ENCODE peak calls at places on chromosome 11, in four cellular contexts. U is naive thymus-derived CD4-positive, alpha-beta T cell; F is A549; L is esophagus muscularis mucosa. Z is an unnamed sample.

GRCh38 chr11:80596291-80596810 is 1155.5 kb upstream of the TENM4 start:
- DNase-seq in L (no peak), U (no peak), F (no peak), Z (no peak)

GRCh38 chr11:34065505-34066203 is 14.1 kb downstream of the CAPRIN1 start:
- DNase-seq in F (no peak), L (no peak), U (no peak), Z (no peak)

GRCh38 chr11:125951731-125952130 is 5.9 kb downstream of the VSIG10L2 start:
- DNase-seq in L (peak; percentile 79), F (no peak), U (no peak), Z (no peak)

GRCh38 chr11:108592591-108593213 is 866 bp downstream of the EXPH5 start:
- DNase-seq in F (no peak), U (peak; percentile 30), L (no peak), Z (no peak)

GRCh38 chr11:4466168-4466891 is 16.1 kb upstream of the OR52K1 start:
- DNase-seq in L (no peak), U (no peak), F (no peak), Z (no peak)

GRCh38 chr11:94154095-94154856 is 25.6 kb downstream of the PANX1 start:
- DNase-seq in U (no peak), F (no peak), L (no peak), Z (no peak)

GRCh38 chr11:112082729-112083128 is 3.8 kb downstream of the TIMM8B start:
- DNase-seq in U (no peak), F (no peak), L (no peak), Z (peak; percentile 51)

GRCh38 chr11:81993755-81994154 is 739.9 kb downstream of the FAM181B start:
- DNase-seq in U (no peak), L (no peak), F (no peak), Z (no peak)

GRCh38 chr11:36510567-36511020 is 522 bp upstream of the TRAF6 start:
- DNase-seq in F (no peak), U (no peak), L (no peak), Z (no peak)

GRCh38 chr11:119520966-119521365 is 98.0 kb upstream of the THY1 start:
- DNase-seq in L (no peak), F (no peak), U (no peak), Z (no peak)

GRCh38 chr11:65126624-65127274 is 4.6 kb downstream of the MRPL49 start:
- DNase-seq in F (no peak), U (no peak), L (no peak), Z (no peak)

GRCh38 chr11:67646535-67647336 is 3.8 kb downstream of the ACY3 start:
- DNase-seq in U (no peak), L (no peak), F (no peak), Z (no peak)

GRCh38 chr11:34840736-34841386 is 75.3 kb downstream of the APIP start:
- DNase-seq in L (peak; percentile 60), U (peak; percentile 4), F (peak; percentile 59), Z (peak; percentile 7)

GRCh38 chr11:101974771-101975170 is 58.4 kb upstream of the ANGPTL5 start:
- DNase-seq in F (no peak), U (no peak), L (no peak), Z (no peak)

GRCh38 chr11:131425285-131425684 is 54.9 kb downstream of the NTM start:
- DNase-seq in L (no peak), F (no peak), U (no peak), Z (no peak)

GRCh38 chr11:64745523-64746328 is 1.8 kb upstream of the RASGRP2 start:
- DNase-seq in U (peak; percentile 87), L (peak; percentile 97), F (peak; percentile 73), Z (no peak)

GRCh38 chr11:103587951-103588788 is 448.3 kb upstream of the DDI1 start:
- DNase-seq in U (no peak), L (no peak), F (no peak), Z (no peak)

GRCh38 chr11:130042093-130042591 is 27.6 kb upstream of the APLP2 start:
- DNase-seq in L (no peak), U (no peak), F (peak; percentile 79), Z (no peak)

GRCh38 chr11:92180664-92181251 is 43.9 kb upstream of the FAT3 start:
- DNase-seq in L (no peak), F (no peak), U (no peak), Z (no peak)

GRCh38 chr11:23284626-23285025 is 424.4 kb upstream of the CCDC179 start:
- DNase-seq in L (no peak), F (no peak), U (no peak), Z (no peak)

GRCh38 chr11:96579642-96580041 is 189.8 kb downstream of the JRKL start:
- DNase-seq in F (no peak), U (no peak), L (no peak), Z (no peak)

GRCh38 chr11:6719588-6719987 is 36.4 kb upstream of the MRPL17 start:
- DNase-seq in L (peak; percentile 21), U (no peak), F (no peak), Z (no peak)

GRCh38 chr11:76978239-76978638 is 56.0 kb upstream of the B3GNT6 start:
- DNase-seq in F (no peak), L (no peak), U (no peak), Z (no peak)

GRCh38 chr11:34056672-34057071 is 5.1 kb downstream of the CAPRIN1 start:
- DNase-seq in U (no peak), L (no peak), F (no peak), Z (no peak)

GRCh38 chr11:126843096-126843495 is 157.5 kb downstream of the KIRREL3 start:
- DNase-seq in F (no peak), L (no peak), U (no peak), Z (no peak)

GRCh38 chr11:44658451-44658850 is 68.3 kb upstream of the TSPAN18 start:
- DNase-seq in L (no peak), F (peak; percentile 23), U (peak; percentile 30), Z (no peak)

GRCh38 chr11:121416909-121417567 is 35.1 kb upstream of the SORL1 start:
- DNase-seq in F (peak; percentile 1), U (peak; percentile 55), L (peak; percentile 95), Z (no peak)

GRCh38 chr11:108565653-108566052 is 27.9 kb downstream of the EXPH5 start:
- DNase-seq in L (no peak), F (no peak), U (no peak), Z (no peak)

GRCh38 chr11:33869511-33870422 is 22.1 kb downstream of the LMO2 start:
- DNase-seq in U (no peak), F (peak; percentile 14), L (no peak), Z (peak; percentile 9)

GRCh38 chr11:78229106-78229505 is 40.4 kb downstream of the USP35 start:
- DNase-seq in L (peak; percentile 62), F (no peak), U (no peak), Z (no peak)

GRCh38 chr11:41309111-41309522 is 150.3 kb downstream of the LRRC4C start:
- DNase-seq in U (no peak), F (no peak), L (no peak), Z (no peak)

GRCh38 chr11:113184498-113184897 is 129.9 kb upstream of the TTC12 start:
- DNase-seq in L (no peak), F (peak; percentile 46), U (no peak), Z (no peak)

DNA sequence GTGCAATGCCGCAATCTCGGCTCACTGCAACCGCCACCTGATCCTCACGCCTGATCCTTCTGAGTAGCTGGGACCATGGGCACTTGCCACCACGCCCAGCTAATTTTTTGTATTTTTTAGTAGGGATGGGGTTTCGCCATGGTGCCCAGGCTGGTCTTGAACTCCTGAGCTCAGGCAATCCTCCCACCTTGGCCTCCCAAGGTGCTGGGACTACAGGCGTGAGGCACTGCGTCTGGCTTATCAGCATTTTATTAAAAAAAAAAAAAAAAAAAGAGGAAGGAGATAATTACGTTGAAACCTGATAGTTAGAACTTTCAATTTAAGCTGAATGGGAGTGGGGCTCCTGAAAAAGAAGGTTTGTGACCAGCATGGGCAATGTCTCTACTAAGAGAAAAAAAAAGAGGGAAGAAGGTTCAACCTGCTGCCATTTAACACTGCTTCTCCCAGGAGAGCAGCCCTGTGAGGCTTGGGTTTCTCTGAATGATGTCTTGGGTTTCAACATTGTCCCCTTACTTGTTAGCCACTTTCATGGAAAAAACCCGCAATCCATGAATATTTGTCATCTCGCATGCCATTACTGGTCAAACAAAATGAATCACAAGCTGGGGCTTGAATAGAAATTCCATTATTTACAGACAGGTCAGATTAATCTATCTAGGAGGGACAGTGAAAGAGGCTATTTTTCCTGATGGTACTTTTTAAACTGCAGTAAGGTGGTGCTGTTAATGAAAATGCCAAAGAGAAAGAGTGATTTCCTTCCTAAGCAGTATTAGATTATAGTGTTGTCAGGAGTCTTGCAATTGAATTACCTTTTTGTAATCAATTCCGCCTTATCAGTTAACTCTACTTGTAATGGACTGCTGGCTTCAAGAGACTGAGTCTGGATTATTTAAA is 72.5 kb downstream of the PACS1 start:
- DNase-seq in F (peak; percentile 77), L (no peak), U (no peak), Z (no peak)
- H3K4me1 ChIP-seq in F (peaks cover 63% of the 10 kb centered on the region), L (no peaks in the 10 kb centered on the region), U (no peaks in the 10 kb centered on the region), Z (peaks cover 22% of the 10 kb centered on the region)

GRCh38 chr11:117875397-117876048 is 935 bp downstream of the FXYD6 start:
- DNase-seq in F (no peak), U (peak; percentile 18), L (no peak), Z (no peak)
- H3K4me3 ChIP-seq in F (peak overlapping the region; percentile 47), U (peak overlapping the region; percentile 59), L (peak overlapping the region; percentile 64), Z (no peak overlapping the region)

DNA sequence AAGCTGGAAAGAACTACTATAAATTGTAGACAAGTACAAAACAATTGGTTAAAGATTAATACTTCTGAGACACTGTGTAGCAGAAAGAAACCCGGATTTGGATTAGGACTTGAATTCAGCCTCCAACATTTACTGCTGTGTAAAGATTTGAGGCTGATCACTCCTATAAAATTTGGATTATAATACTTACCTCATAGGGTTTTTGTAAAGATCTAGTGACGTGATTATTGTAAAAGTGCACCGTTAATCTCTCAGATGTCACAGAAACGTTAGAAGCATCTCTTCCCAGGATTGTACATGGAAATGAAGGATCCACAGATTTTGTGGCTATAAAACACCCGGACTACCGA is 323 bp upstream of the HIKESHI start:
- DNase-seq in U (no peak), F (no peak), L (no peak), Z (no peak)
- H3K27ac ChIP-seq in U (peak overlapping the region; percentile 86), F (peak overlapping the region; percentile 59), L (no peak overlapping the region), Z (no peak overlapping the region)

DNA sequence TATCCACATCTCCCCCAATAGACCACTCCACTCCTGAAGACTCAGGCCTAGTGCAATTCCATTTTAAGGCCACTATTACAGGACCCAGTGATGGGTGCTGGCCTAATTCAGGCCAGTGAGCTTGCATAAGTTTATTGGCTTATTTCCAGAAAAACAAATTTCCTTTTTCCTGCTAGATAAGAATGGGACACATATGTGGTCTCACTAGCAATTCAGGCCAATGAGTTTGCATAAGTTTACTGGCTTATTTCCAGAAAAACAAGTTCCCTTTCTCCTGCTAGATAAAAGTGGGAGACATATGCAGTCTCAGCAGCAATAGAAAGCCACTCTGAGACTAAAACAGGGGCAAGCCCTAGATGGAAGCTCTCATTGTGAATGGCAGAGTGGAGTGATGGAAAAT is 22.4 kb downstream of the ADM start:
- DNase-seq in L (no peak), F (no peak), U (no peak), Z (no peak)
- H3K4me1 ChIP-seq in L (peaks cover 71% of the 10 kb centered on the region), F (peaks cover 75% of the 10 kb centered on the region), U (no peaks in the 10 kb centered on the region), Z (peaks cover 92% of the 10 kb centered on the region)

DNA sequence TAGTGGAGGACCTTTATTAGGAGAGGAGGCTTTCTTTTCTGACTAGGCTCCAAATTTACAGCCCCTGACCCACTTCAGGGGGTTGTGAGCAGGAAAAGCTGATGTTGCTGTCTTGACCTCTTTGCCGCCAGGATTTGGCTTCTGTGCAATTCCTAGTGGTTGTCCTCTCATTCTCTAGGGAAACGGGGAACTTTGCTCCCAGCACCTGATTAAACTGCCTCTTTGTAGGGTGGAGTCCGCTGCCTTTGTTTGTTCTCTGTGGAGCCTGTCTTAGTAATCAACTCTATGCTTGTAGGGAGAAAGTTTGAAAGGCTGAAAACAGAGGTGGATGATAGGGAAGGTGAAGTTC is 16.3 kb downstream of the CTNND1 start:
- DNase-seq in L (no peak), F (peak; percentile 70), U (no peak), Z (no peak)
- H3K4me3 ChIP-seq in L (peak overlapping the region; percentile 5), F (peak overlapping the region; percentile 31), U (no peak overlapping the region), Z (no peak overlapping the region)

Z was measured in SJSA1.